ENCODE peak calls at places on chromosomes 16 and 17, in nine cellular contexts. One of them, this sample, is unnamed. For H3K27me3, the result is how much of the 10 kb centered on the place peaks cover.

GRCh38 chr16:64131423-64131822 is 990.4 kb downstream of the CDH11 start:
- DNase-seq in HL-60: no peak
- DNase-seq in CD4-positive, alpha-beta memory T cell: no peak
- DNase-seq in heart left ventricle: no peak
- DNase-seq in colonic mucosa: no peak
- DNase-seq in sigmoid colon: no peak
- DNase-seq in heart right ventricle: no peak
- DNase-seq in body of pancreas: no peak
- DNase-seq in SK-N-SH: no peak
- DNase-seq in this sample: no peak

GRCh38 chr16:28292731-28293588 is 635 bp downstream of the SBK1 start:
- DNase-seq in HL-60: no peak
- DNase-seq in CD4-positive, alpha-beta memory T cell: peak
- DNase-seq in heart left ventricle: no peak
- DNase-seq in colonic mucosa: no peak
- DNase-seq in sigmoid colon: no peak
- DNase-seq in heart right ventricle: no peak
- DNase-seq in body of pancreas: peak
- DNase-seq in SK-N-SH: peak
- DNase-seq in this sample: peak

GRCh38 chr16:78882751-78883150 is 717.8 kb downstream of the MAF start:
- DNase-seq in HL-60: no peak
- DNase-seq in CD4-positive, alpha-beta memory T cell: no peak
- DNase-seq in heart left ventricle: no peak
- DNase-seq in colonic mucosa: no peak
- DNase-seq in sigmoid colon: no peak
- DNase-seq in heart right ventricle: no peak
- DNase-seq in body of pancreas: no peak
- DNase-seq in SK-N-SH: no peak
- DNase-seq in this sample: no peak

GRCh38 chr16:57628008-57628781 is at the start of gene ADGRG1:
- DNase-seq in HL-60: no peak
- DNase-seq in CD4-positive, alpha-beta memory T cell: no peak
- DNase-seq in heart left ventricle: peak
- DNase-seq in colonic mucosa: peak
- DNase-seq in sigmoid colon: peak
- DNase-seq in heart right ventricle: peak
- DNase-seq in body of pancreas: peak
- DNase-seq in SK-N-SH: peak
- DNase-seq in this sample: peak

GRCh38 chr17:67544364-67544763 is 167.3 kb downstream of the PITPNC1 start:
- DNase-seq in HL-60: no peak
- DNase-seq in CD4-positive, alpha-beta memory T cell: no peak
- DNase-seq in heart left ventricle: no peak
- DNase-seq in colonic mucosa: no peak
- DNase-seq in sigmoid colon: no peak
- DNase-seq in heart right ventricle: no peak
- DNase-seq in body of pancreas: peak
- DNase-seq in SK-N-SH: no peak
- DNase-seq in this sample: peak

GRCh38 chr17:66819466-66819865 is 15.5 kb upstream of the CACNG5 start:
- DNase-seq in HL-60: no peak
- DNase-seq in CD4-positive, alpha-beta memory T cell: no peak
- DNase-seq in heart left ventricle: no peak
- DNase-seq in colonic mucosa: no peak
- DNase-seq in sigmoid colon: peak
- DNase-seq in heart right ventricle: no peak
- DNase-seq in body of pancreas: no peak
- DNase-seq in SK-N-SH: no peak
- DNase-seq in this sample: no peak

GRCh38 chr17:61002316-61002736 is 324.7 kb downstream of the BCAS3 start:
- DNase-seq in HL-60: peak
- DNase-seq in CD4-positive, alpha-beta memory T cell: peak
- DNase-seq in heart left ventricle: no peak
- DNase-seq in colonic mucosa: no peak
- DNase-seq in sigmoid colon: no peak
- DNase-seq in heart right ventricle: no peak
- DNase-seq in body of pancreas: no peak
- DNase-seq in SK-N-SH: peak
- DNase-seq in this sample: no peak

GRCh38 chr17:27888072-27888471 is 5.1 kb downstream of the LYRM9 start:
- DNase-seq in HL-60: no peak
- DNase-seq in CD4-positive, alpha-beta memory T cell: no peak
- DNase-seq in heart left ventricle: no peak
- DNase-seq in colonic mucosa: no peak
- DNase-seq in sigmoid colon: no peak
- DNase-seq in heart right ventricle: no peak
- DNase-seq in body of pancreas: no peak
- DNase-seq in SK-N-SH: no peak
- DNase-seq in this sample: no peak

GRCh38 chr16:57657228-57657627 is 10.9 kb upstream of the ADGRG3 start:
- DNase-seq in HL-60: no peak
- DNase-seq in CD4-positive, alpha-beta memory T cell: no peak
- DNase-seq in heart left ventricle: no peak
- DNase-seq in colonic mucosa: no peak
- DNase-seq in sigmoid colon: no peak
- DNase-seq in heart right ventricle: no peak
- DNase-seq in body of pancreas: no peak
- DNase-seq in SK-N-SH: no peak
- DNase-seq in this sample: no peak

GRCh38 chr17:82157046-82158035 is 55.3 kb downstream of the CCDC57 start:
- DNase-seq in HL-60: no peak
- DNase-seq in CD4-positive, alpha-beta memory T cell: no peak
- DNase-seq in heart left ventricle: no peak
- DNase-seq in colonic mucosa: no peak
- DNase-seq in sigmoid colon: no peak
- DNase-seq in heart right ventricle: no peak
- DNase-seq in body of pancreas: no peak
- DNase-seq in SK-N-SH: peak
- DNase-seq in this sample: peak

GRCh38 chr17:51537996-51538550 is 277.7 kb downstream of the UTP18 start:
- DNase-seq in HL-60: no peak
- DNase-seq in CD4-positive, alpha-beta memory T cell: no peak
- DNase-seq in heart left ventricle: no peak
- DNase-seq in colonic mucosa: no peak
- DNase-seq in sigmoid colon: no peak
- DNase-seq in heart right ventricle: no peak
- DNase-seq in body of pancreas: no peak
- DNase-seq in SK-N-SH: no peak
- DNase-seq in this sample: no peak

GRCh38 chr17:78779848-78780247 is 2.2 kb downstream of the CYTH1 start:
- DNase-seq in HL-60: no peak
- DNase-seq in CD4-positive, alpha-beta memory T cell: peak
- DNase-seq in heart left ventricle: no peak
- DNase-seq in colonic mucosa: peak
- DNase-seq in sigmoid colon: peak
- DNase-seq in heart right ventricle: no peak
- DNase-seq in body of pancreas: no peak
- DNase-seq in SK-N-SH: no peak
- DNase-seq in this sample: peak

GRCh38 chr16:14120335-14120734 is 49.2 kb downstream of the MRTFB start:
- DNase-seq in HL-60: no peak
- DNase-seq in CD4-positive, alpha-beta memory T cell: no peak
- DNase-seq in heart left ventricle: no peak
- DNase-seq in colonic mucosa: no peak
- DNase-seq in sigmoid colon: no peak
- DNase-seq in heart right ventricle: no peak
- DNase-seq in body of pancreas: no peak
- DNase-seq in SK-N-SH: no peak
- DNase-seq in this sample: no peak

GRCh38 chr16:51872536-51872935 is 674.4 kb downstream of the TOX3 start:
- DNase-seq in HL-60: no peak
- DNase-seq in CD4-positive, alpha-beta memory T cell: no peak
- DNase-seq in heart left ventricle: no peak
- DNase-seq in colonic mucosa: no peak
- DNase-seq in sigmoid colon: no peak
- DNase-seq in heart right ventricle: no peak
- DNase-seq in body of pancreas: no peak
- DNase-seq in SK-N-SH: no peak
- DNase-seq in this sample: no peak

GRCh38 chr17:70080541-70081347 is 5.7 kb downstream of the KCNJ16 start:
- DNase-seq in HL-60: no peak
- DNase-seq in CD4-positive, alpha-beta memory T cell: no peak
- DNase-seq in heart left ventricle: no peak
- DNase-seq in colonic mucosa: no peak
- DNase-seq in sigmoid colon: no peak
- DNase-seq in heart right ventricle: no peak
- DNase-seq in body of pancreas: no peak
- DNase-seq in SK-N-SH: no peak
- DNase-seq in this sample: no peak

GRCh38 chr16:66474750-66475199 is 47.7 kb downstream of the BEAN1 start:
- DNase-seq in HL-60: peak
- DNase-seq in CD4-positive, alpha-beta memory T cell: peak
- DNase-seq in heart left ventricle: no peak
- DNase-seq in colonic mucosa: no peak
- DNase-seq in sigmoid colon: peak
- DNase-seq in heart right ventricle: no peak
- DNase-seq in body of pancreas: no peak
- DNase-seq in SK-N-SH: no peak
- DNase-seq in this sample: peak

GRCh38 chr16:79598341-79599181 is 2.0 kb downstream of the MAF start:
- DNase-seq in HL-60: no peak
- DNase-seq in CD4-positive, alpha-beta memory T cell: peak
- DNase-seq in heart left ventricle: peak
- DNase-seq in colonic mucosa: peak
- DNase-seq in sigmoid colon: peak
- DNase-seq in heart right ventricle: peak
- DNase-seq in body of pancreas: peak
- DNase-seq in SK-N-SH: peak
- DNase-seq in this sample: peak

GRCh38 chr16:53209489-53209888 is 154.7 kb downstream of the CHD9 start:
- DNase-seq in HL-60: no peak
- DNase-seq in CD4-positive, alpha-beta memory T cell: no peak
- DNase-seq in heart left ventricle: no peak
- DNase-seq in colonic mucosa: no peak
- DNase-seq in sigmoid colon: no peak
- DNase-seq in heart right ventricle: no peak
- DNase-seq in body of pancreas: no peak
- DNase-seq in SK-N-SH: no peak
- DNase-seq in this sample: no peak

GRCh38 chr17:33500141-33500540 is 207.0 kb upstream of the ASIC2 start:
- DNase-seq in HL-60: no peak
- DNase-seq in CD4-positive, alpha-beta memory T cell: no peak
- DNase-seq in heart left ventricle: no peak
- DNase-seq in colonic mucosa: peak
- DNase-seq in sigmoid colon: no peak
- DNase-seq in heart right ventricle: peak
- DNase-seq in body of pancreas: no peak
- DNase-seq in SK-N-SH: no peak
- DNase-seq in this sample: no peak

GRCh38 chr17:14471052-14471451 is 170.2 kb downstream of the HS3ST3B1 start:
- DNase-seq in HL-60: no peak
- DNase-seq in CD4-positive, alpha-beta memory T cell: no peak
- DNase-seq in heart left ventricle: no peak
- DNase-seq in colonic mucosa: no peak
- DNase-seq in sigmoid colon: no peak
- DNase-seq in heart right ventricle: no peak
- DNase-seq in body of pancreas: no peak
- DNase-seq in SK-N-SH: no peak
- DNase-seq in this sample: no peak

GRCh38 chr16:87125206-87126155 is 191.7 kb downstream of the C16orf95 start:
- DNase-seq in HL-60: no peak
- DNase-seq in CD4-positive, alpha-beta memory T cell: no peak
- DNase-seq in heart left ventricle: no peak
- DNase-seq in colonic mucosa: no peak
- DNase-seq in sigmoid colon: peak
- DNase-seq in heart right ventricle: no peak
- DNase-seq in body of pancreas: peak
- DNase-seq in SK-N-SH: no peak
- DNase-seq in this sample: no peak
- H3K27ac ChIP-seq in HL-60: no peak
- H3K27ac ChIP-seq in CD4-positive, alpha-beta memory T cell: no peak
- H3K27ac ChIP-seq in heart left ventricle: no peak
- H3K27ac ChIP-seq in colonic mucosa: no peak
- H3K27ac ChIP-seq in sigmoid colon: no peak
- H3K27ac ChIP-seq in heart right ventricle: no peak
- H3K27ac ChIP-seq in body of pancreas: no peak
- H3K27ac ChIP-seq in SK-N-SH: no peak
- H3K27ac ChIP-seq in this sample: no peak

DNA sequence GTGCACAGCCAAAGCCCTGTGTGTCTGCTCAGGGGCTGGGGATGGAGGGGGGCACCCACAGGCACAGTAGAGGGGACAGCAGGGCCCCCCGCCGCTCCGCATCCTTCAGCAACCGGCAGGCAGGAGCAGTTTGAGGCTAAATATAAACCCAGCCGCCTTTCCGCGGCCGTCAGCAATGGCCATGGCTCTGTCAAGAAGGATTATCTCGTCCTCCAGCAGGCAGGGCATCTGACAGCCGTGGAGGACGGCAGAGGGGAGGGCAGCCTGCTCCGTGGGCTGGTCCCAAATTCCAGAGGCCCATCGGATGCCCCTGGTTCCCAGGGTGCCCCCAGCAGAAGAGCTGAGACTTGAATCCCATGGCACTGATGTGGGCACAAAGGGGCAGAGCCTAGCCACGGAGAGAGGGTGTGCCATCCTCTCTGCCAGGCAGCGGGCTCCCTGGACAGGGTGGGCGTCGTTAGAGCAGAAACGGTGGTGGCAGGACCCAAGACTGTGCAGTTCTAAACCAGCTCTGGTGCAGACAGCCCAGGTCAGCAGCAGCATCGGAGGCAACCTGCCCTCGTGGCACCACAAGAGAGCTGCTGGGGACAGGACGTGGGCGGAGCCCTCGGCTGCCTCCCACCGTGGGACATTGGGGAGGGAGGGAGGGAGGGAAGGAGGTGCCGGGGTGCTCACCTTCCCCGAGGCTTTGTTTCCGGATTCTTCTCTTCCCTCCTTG is 198.8 kb upstream of the CIBAR2 start:
- DNase-seq in HL-60: no peak
- DNase-seq in CD4-positive, alpha-beta memory T cell: no peak
- DNase-seq in heart left ventricle: no peak
- DNase-seq in colonic mucosa: no peak
- DNase-seq in sigmoid colon: no peak
- DNase-seq in heart right ventricle: no peak
- DNase-seq in body of pancreas: no peak
- DNase-seq in SK-N-SH: no peak
- DNase-seq in this sample: peak
- H3K4me3 ChIP-seq in HL-60: no peak
- H3K4me3 ChIP-seq in CD4-positive, alpha-beta memory T cell: no peak
- H3K4me3 ChIP-seq in heart left ventricle: no peak
- H3K4me3 ChIP-seq in colonic mucosa: no peak
- H3K4me3 ChIP-seq in sigmoid colon: no peak
- H3K4me3 ChIP-seq in heart right ventricle: no peak
- H3K4me3 ChIP-seq in body of pancreas: no peak
- H3K4me3 ChIP-seq in SK-N-SH: no peak
- H3K4me3 ChIP-seq in this sample: no peak

GRCh38 chr17:63629627-63630026 is 7.4 kb downstream of the MAP3K3 start:
- DNase-seq in HL-60: no peak
- DNase-seq in CD4-positive, alpha-beta memory T cell: no peak
- DNase-seq in heart left ventricle: no peak
- DNase-seq in colonic mucosa: no peak
- DNase-seq in sigmoid colon: no peak
- DNase-seq in heart right ventricle: no peak
- DNase-seq in body of pancreas: no peak
- DNase-seq in SK-N-SH: no peak
- DNase-seq in this sample: no peak
- H3K27me3 ChIP-seq in HL-60: under half
- H3K27me3 ChIP-seq in CD4-positive, alpha-beta memory T cell: under half
- H3K27me3 ChIP-seq in heart left ventricle: under half
- H3K27me3 ChIP-seq in colonic mucosa: under half
- H3K27me3 ChIP-seq in sigmoid colon: under half
- H3K27me3 ChIP-seq in heart right ventricle: under half
- H3K27me3 ChIP-seq in body of pancreas: under half
- H3K27me3 ChIP-seq in SK-N-SH: under half
- H3K27me3 ChIP-seq in this sample: under half

GRCh38 chr16:3364774-3365427 is 9.2 kb downstream of the OR2C1 start:
- DNase-seq in HL-60: peak
- DNase-seq in CD4-positive, alpha-beta memory T cell: peak
- DNase-seq in heart left ventricle: peak
- DNase-seq in colonic mucosa: peak
- DNase-seq in sigmoid colon: peak
- DNase-seq in heart right ventricle: peak
- DNase-seq in body of pancreas: peak
- DNase-seq in SK-N-SH: peak
- DNase-seq in this sample: peak
- H3K27ac ChIP-seq in HL-60: peak
- H3K27ac ChIP-seq in CD4-positive, alpha-beta memory T cell: peak
- H3K27ac ChIP-seq in heart left ventricle: peak
- H3K27ac ChIP-seq in colonic mucosa: no peak
- H3K27ac ChIP-seq in sigmoid colon: peak
- H3K27ac ChIP-seq in heart right ventricle: peak
- H3K27ac ChIP-seq in body of pancreas: peak
- H3K27ac ChIP-seq in SK-N-SH: peak
- H3K27ac ChIP-seq in this sample: no peak

This sample was measured in endodermal cell.